ENCODE peak calls at places on chromosomes 5 and 9, in seven cellular contexts. W is neuronal stem cell, H is IMR-90, Q is H1, P is mesenchymal stem cell, D is mesendoderm, R is trophoblast cell. K is an unnamed sample.

GRCh38 chr5:138849439-138849838 is 25.7 kb downstream of the LRRTM2 start:
- DNase-seq in P (no peak), R (no peak), Q (no peak), H (peak; percentile 36), D (no peak), W (no peak), K (no peak)

GRCh38 chr5:77844408-77845272 is 68.5 kb upstream of the TBCA start:
- DNase-seq in W (no peak), Q (no peak), R (no peak), H (no peak), P (peak; percentile 33), D (peak; percentile 67), K (no peak)

GRCh38 chr5:151825445-151825844 is 53.7 kb downstream of the G3BP1 start:
- DNase-seq in P (peak; percentile 65), W (peak; percentile 71), D (peak; percentile 82), R (peak; percentile 81), H (peak; percentile 69), Q (peak; percentile 72), K (peak; percentile 54)

GRCh38 chr5:151740336-151740942 is 18.0 kb downstream of the ATOX1 start:
- DNase-seq in D (peak; percentile 92), H (peak; percentile 96), R (peak; percentile 87), W (peak; percentile 58), P (peak; percentile 98), Q (peak; percentile 77), K (peak; percentile 76)

GRCh38 chr9:135869916-135870315 is 37.4 kb downstream of the CAMSAP1 start:
- DNase-seq in H (no peak), D (no peak), P (no peak), Q (no peak), R (no peak), W (no peak), K (no peak)

GRCh38 chr9:110626109-110626829 is 42.3 kb upstream of the MUSK start:
- DNase-seq in W (no peak), H (peak; percentile 98), Q (no peak), P (peak; percentile 98), R (no peak), D (peak; percentile 27), K (no peak)

GRCh38 chr9:89562186-89562814 is 42.5 kb upstream of the GADD45G start:
- DNase-seq in P (peak; percentile 24), R (no peak), W (no peak), Q (no peak), H (no peak), D (no peak), K (no peak)

GRCh38 chr9:10534863-10535262 is 77.9 kb downstream of the PTPRD start:
- DNase-seq in R (no peak), W (no peak), D (no peak), Q (no peak), H (no peak), P (peak; percentile 3), K (no peak)

GRCh38 chr5:77428033-77428432 is 64.1 kb downstream of the WDR41 start:
- DNase-seq in W (no peak), R (no peak), H (no peak), P (no peak), D (no peak), Q (no peak), K (no peak)

GRCh38 chr9:85008215-85008614 is 338.7 kb downstream of the NTRK2 start:
- DNase-seq in Q (no peak), H (no peak), D (no peak), P (no peak), R (no peak), W (no peak), K (no peak)

GRCh38 chr5:18380729-18381362 is 746.6 kb downstream of the TAF11L14 start:
- DNase-seq in D (no peak), H (no peak), Q (no peak), R (no peak), P (no peak), W (no peak), K (no peak)

GRCh38 chr5:61114441-61114840 is 47.8 kb downstream of the SMIM15 start:
- DNase-seq in D (no peak), P (no peak), Q (no peak), H (no peak), R (peak; percentile 32), W (no peak), K (no peak)

GRCh38 chr9:82781965-82782392 is 281.0 kb downstream of the RASEF start:
- DNase-seq in W (no peak), D (no peak), P (no peak), Q (no peak), R (no peak), H (no peak), K (no peak)

GRCh38 chr5:58459276-58459859 is 518 bp downstream of the PLK2 start:
- DNase-seq in Q (peak; percentile 66), W (no peak), D (peak; percentile 66), H (peak; percentile 38), R (peak; percentile 61), P (peak; percentile 64), K (peak; percentile 33)

GRCh38 chr5:100898504-100899346 is 4.4 kb downstream of the ST8SIA4 start:
- DNase-seq in P (no peak), H (no peak), W (no peak), D (no peak), R (peak; percentile 25), Q (no peak), K (no peak)

GRCh38 chr5:137078171-137078665 is 420.9 kb downstream of the SPOCK1 start:
- DNase-seq in R (no peak), Q (no peak), P (no peak), H (peak; percentile 13), D (peak; percentile 66), W (no peak), K (peak; percentile 36)

GRCh38 chr5:1227669-1228068 is 2.5 kb downstream of the SLC6A18 start:
- DNase-seq in R (no peak), D (no peak), W (no peak), Q (no peak), H (peak; percentile 5), P (no peak), K (no peak)

DNA sequence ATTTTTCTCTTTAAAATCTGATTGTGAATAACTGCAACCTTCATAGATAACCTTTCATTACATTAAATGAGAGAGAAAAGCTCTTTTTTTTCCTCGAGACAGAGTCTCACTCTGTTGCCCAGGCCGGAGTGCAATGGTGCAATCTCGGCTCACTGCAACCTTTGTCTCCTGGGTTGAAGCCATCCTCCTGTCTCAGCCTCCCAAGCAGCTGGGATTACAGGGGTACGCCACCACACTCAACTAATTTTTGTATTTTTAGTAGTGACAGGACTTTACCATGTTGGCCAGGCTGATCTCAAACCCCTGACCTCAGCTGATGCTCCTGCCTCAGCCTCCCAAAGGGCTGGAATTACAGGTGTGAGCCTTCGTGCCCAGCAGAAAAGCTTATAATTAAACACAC is 69.9 kb upstream of the ERBIN start:
- DNase-seq in R (no peak), H (no peak), Q (no peak), W (no peak), D (no peak), P (no peak), K (no peak)
- H2BK120ac ChIP-seq in R (no peak overlapping the region), H (peak overlapping the region; percentile 2), Q (no peak overlapping the region), W (no peak overlapping the region), D (no peak overlapping the region), P (no peak overlapping the region), K (no peak overlapping the region)

GRCh38 chr5:35881758-35882157 is 25.1 kb downstream of the IL7R start:
- DNase-seq in R (no peak), P (no peak), D (no peak), W (no peak), H (no peak), Q (no peak), K (no peak)

GRCh38 chr5:35878079-35878478 is 21.4 kb downstream of the IL7R start:
- DNase-seq in W (no peak), R (no peak), D (no peak), P (no peak), H (no peak), Q (no peak), K (no peak)

GRCh38 chr5:35879649-35880048 is 23.0 kb downstream of the IL7R start:
- DNase-seq in D (no peak), P (no peak), R (no peak), W (no peak), Q (no peak), H (no peak), K (no peak)

GRCh38 chr5:35877655-35878054 is 21.0 kb downstream of the IL7R start:
- DNase-seq in H (no peak), W (no peak), P (peak; percentile 46), R (no peak), Q (no peak), D (no peak), K (no peak)

GRCh38 chr5:35880166-35880565 is 23.5 kb downstream of the IL7R start:
- DNase-seq in H (no peak), D (no peak), W (no peak), R (no peak), P (no peak), Q (no peak), K (no peak)
- H2BK120ac ChIP-seq in H (peak overlapping the region; percentile 35), D (no peak overlapping the region), W (no peak overlapping the region), R (no peak overlapping the region), P (no peak overlapping the region), Q (no peak overlapping the region), K (no peak overlapping the region)

GRCh38 chr9:101409079-101409477 is 10.4 kb downstream of the ZNF189 start:
- DNase-seq in R (no peak), D (peak; percentile 51), P (peak; percentile 4), Q (no peak), W (no peak), H (peak; percentile 20), K (no peak)

GRCh38 chr9:101403886-101404285 is 5.2 kb downstream of the ZNF189 start:
- DNase-seq in Q (no peak), D (no peak), H (no peak), R (no peak), P (no peak), W (no peak), K (no peak)

DNA sequence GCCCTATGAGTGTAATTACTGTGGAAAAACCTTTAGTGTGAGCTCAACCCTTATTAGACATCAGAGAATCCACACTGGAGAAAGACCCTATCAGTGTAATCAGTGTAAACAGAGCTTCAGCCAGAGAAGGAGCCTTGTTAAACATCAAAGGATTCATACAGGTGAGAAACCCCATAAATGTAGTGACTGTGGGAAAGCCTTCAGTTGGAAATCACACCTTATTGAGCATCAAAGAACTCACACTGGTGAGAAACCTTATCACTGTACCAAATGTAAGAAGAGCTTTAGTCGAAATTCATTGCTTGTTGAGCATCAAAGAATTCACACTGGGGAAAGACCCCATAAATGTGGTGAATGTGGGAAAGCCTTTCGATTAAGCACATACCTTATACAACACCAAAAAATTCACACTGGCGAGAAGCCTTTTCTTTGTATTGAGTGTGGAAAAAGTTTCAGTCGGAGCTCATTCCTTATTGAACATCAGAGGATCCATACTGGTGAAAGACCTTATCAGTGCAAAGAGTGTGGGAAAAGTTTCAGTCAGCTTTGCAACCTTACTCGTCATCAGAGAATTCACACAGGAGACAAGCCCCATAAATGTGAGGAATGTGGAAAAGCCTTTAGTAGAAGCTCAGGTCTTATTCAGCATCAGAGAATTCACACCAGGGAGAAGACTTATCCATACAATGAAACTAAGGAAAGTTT is 9.9 kb downstream of the ZNF189 start:
- DNase-seq in Q (no peak), P (peak; percentile 1), W (no peak), R (no peak), D (peak; percentile 23), H (no peak), K (no peak)
- H2BK120ac ChIP-seq in Q (no peak overlapping the region), P (no peak overlapping the region), W (no peak overlapping the region), R (no peak overlapping the region), D (no peak overlapping the region), H (no peak overlapping the region), K (no peak overlapping the region)

DNA sequence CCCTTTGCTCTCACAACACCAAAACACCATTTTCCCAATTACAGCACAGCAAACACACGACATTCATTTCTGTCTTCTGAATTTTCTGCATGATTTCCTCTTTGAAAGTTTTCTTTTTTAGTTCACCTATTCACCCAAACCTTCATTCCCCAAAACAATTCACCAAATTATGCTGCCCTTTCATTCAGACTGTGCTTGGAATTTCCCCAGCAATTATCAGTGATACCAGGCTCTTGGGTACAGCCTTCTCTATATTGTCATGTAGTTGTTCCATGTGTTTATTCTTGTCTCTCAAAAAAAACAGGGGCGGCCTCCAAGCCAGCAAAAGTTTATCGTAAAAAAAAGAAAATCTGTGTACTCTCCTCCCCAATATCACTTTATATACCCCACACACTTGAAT is 9.0 kb upstream of the LIX1 start:
- DNase-seq in P (no peak), R (no peak), D (no peak), H (no peak), W (no peak), Q (no peak), K (no peak)
- H2BK120ac ChIP-seq in P (no peak overlapping the region), R (no peak overlapping the region), D (no peak overlapping the region), H (no peak overlapping the region), W (no peak overlapping the region), Q (no peak overlapping the region), K (no peak overlapping the region)